ENCODE peak calls at places on chromosomes 1 and 21, in four cellular contexts. G is fibroblast of pulmonary artery, V is endothelial cell, O is type B pancreatic cell. A is an unnamed sample.

GRCh38 chr1:222465211-222466041 is 82.5 kb downstream of the HHIPL2 start:
- DNase-seq in G (peak), V (peak), O (peak), A (peak)

GRCh38 chr21:42120056-42120903 is 49.2 kb downstream of the UMODL1 start:
- DNase-seq in G (no peak), V (no peak), O (no peak), A (no peak)

GRCh38 chr21:45130324-45130774 is 56.0 kb downstream of the ADARB1 start:
- DNase-seq in G (peak), V (no peak), O (no peak), A (no peak)

GRCh38 chr1:202807367-202807925 is 775 bp downstream of the KDM5B start:
- DNase-seq in G (no peak), V (peak), O (peak), A (peak)

GRCh38 chr1:19317126-19317910 is 5.2 kb downstream of the SLC66A1 start:
- DNase-seq in G (no peak), V (no peak), O (no peak), A (no peak)

GRCh38 chr1:210250998-210251679 is 18.5 kb downstream of the SERTAD4 start:
- DNase-seq in G (no peak), V (peak), O (no peak), A (peak)

GRCh38 chr1:245578751-245579150 is 424.0 kb downstream of the KIF26B start:
- DNase-seq in G (no peak), V (no peak), O (no peak), A (no peak)

GRCh38 chr1:25245809-25246599 is 1.2 kb downstream of the RSRP1 start:
- DNase-seq in G (peak), V (no peak), O (peak), A (no peak)

GRCh38 chr1:6358757-6359567 is 34.6 kb downstream of the ACOT7 start:
- DNase-seq in G (peak), V (peak), O (no peak), A (no peak)

GRCh38 chr1:192937128-192937527 is 122.0 kb downstream of the UCHL5 start:
- DNase-seq in G (no peak), V (no peak), O (no peak), A (no peak)

GRCh38 chr21:33208534-33208933 is 21.2 kb upstream of the IFNAR2 start:
- DNase-seq in G (no peak), V (no peak), O (no peak), A (no peak)

GRCh38 chr1:222798111-222798510 is 16.7 kb upstream of the DISP1 start:
- DNase-seq in G (peak), V (no peak), O (no peak), A (no peak)

GRCh38 chr1:174956086-174956485 is 43.7 kb upstream of the CACYBP start:
- DNase-seq in G (no peak), V (no peak), O (no peak), A (no peak)

GRCh38 chr1:162629651-162630050 is 2.6 kb upstream of the DDR2 start:
- DNase-seq in G (peak), V (no peak), O (no peak), A (no peak)

GRCh38 chr1:189619682-189620332 is 857.9 kb downstream of the BRINP3 start:
- DNase-seq in G (peak), V (no peak), O (no peak), A (no peak)

GRCh38 chr1:228272831-228273571 is 65.2 kb downstream of the OBSCN start:
- DNase-seq in G (no peak), V (no peak), O (no peak), A (no peak)

GRCh38 chr1:243979396-243979795 is 71.7 kb upstream of the ZBTB18 start:
- DNase-seq in G (no peak), V (no peak), O (no peak), A (peak)

GRCh38 chr1:41870076-41870562 is 48.6 kb downstream of the HIVEP3 start:
- DNase-seq in G (no peak), V (no peak), O (no peak), A (no peak)

GRCh38 chr1:170410391-170411146 is 121.4 kb upstream of the GORAB start:
- DNase-seq in G (peak), V (no peak), O (no peak), A (no peak)

GRCh38 chr1:29290414-29290980 is 54.2 kb downstream of the PTPRU start:
- DNase-seq in G (peak), V (no peak), O (no peak), A (no peak)

GRCh38 chr1:214344897-214345296 is 63.9 kb downstream of the SMYD2 start:
- DNase-seq in G (no peak), V (no peak), O (no peak), A (no peak)

GRCh38 chr1:39902121-39902807 is 547 bp upstream of the MYCL start:
- DNase-seq in G (peak), V (peak), O (peak), A (peak)

GRCh38 chr1:231163831-231164427 is 2.1 kb downstream of the TRIM67 start:
- DNase-seq in G (no peak), V (no peak), O (no peak), A (no peak)

GRCh38 chr1:94314222-94314858 is 77.0 kb upstream of the ARHGAP29 start:
- DNase-seq in G (no peak), V (no peak), O (no peak), A (no peak)

GRCh38 chr1:3430820-3431219 is 23.6 kb upstream of the ARHGEF16 start:
- DNase-seq in G (no peak), V (no peak), O (no peak), A (no peak)

GRCh38 chr1:35707253-35708178 is 11.2 kb downstream of the C1orf216 start:
- DNase-seq in G (no peak), V (peak), O (peak), A (peak)

GRCh38 chr1:188140958-188141357 is 1312.2 kb downstream of the PLA2G4A start:
- DNase-seq in G (no peak), V (no peak), O (no peak), A (no peak)

GRCh38 chr1:29032839-29033238 is 90.9 kb downstream of the TMEM200B start:
- DNase-seq in G (no peak), V (no peak), O (no peak), A (no peak)

GRCh38 chr1:149884433-149885363 is 14.7 kb upstream of the BOLA1 start:
- DNase-seq in G (peak), V (no peak), O (no peak), A (no peak)

GRCh38 chr1:32063261-32063681 is 9.5 kb upstream of the TMEM39B start:
- DNase-seq in G (peak), V (no peak), O (no peak), A (no peak)
- TF ChIP-seq CTCF in G (peak), V (peak), O (peak), A (peak)

GRCh38 chr1:160618763-160619274 is 28.0 kb downstream of the SLAMF1 start:
- DNase-seq in G (no peak), V (no peak), O (no peak), A (no peak)
- TF ChIP-seq CTCF in G (peak), V (peak), O (peak), A (peak)

DNA sequence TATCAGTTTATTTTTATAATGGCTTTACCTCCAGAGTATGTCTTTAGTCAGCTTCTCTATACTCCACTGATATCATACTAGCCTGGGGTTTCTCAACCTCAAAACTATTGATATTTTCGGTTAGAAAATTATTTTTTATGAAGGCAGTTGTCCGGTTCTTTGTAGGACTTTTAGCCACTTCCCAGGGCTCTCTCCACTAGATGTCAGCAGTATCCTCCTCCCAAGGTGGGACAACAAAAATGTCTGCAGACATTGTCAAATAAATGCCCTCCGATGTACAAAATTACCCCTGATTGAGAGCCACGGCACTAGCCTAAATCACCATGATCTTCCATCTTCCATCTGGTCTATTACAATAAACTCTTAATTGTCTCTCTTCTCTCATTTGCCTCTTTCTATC is 4.1 kb upstream of the GRIK1 start:
- DNase-seq in G (no peak), V (peak), O (no peak), A (no peak)
- TF ChIP-seq CTCF in G (peak), V (no peak), O (peak), A (no peak)

GRCh38 chr1:160605205-160605604 is 25.9 kb upstream of the CD84 start:
- DNase-seq in G (no peak), V (no peak), O (no peak), A (no peak)
- TF ChIP-seq CTCF in G (no peak), V (no peak), O (no peak), A (no peak)

A was measured in glutamatergic neuron.